ENCODE peak calls at places on chromosome 10, in ten cellular contexts. K is IMR-90, X is lower lobe of right lung, L is upper lobe of right lung, W is SK-N-SH, F is heart left ventricle, D is suprapubic skin, R is cardiac muscle cell, I is uterus, B is psoas muscle. J is an unnamed sample.

GRCh38 chr10:63553473-63553872 is 32.3 kb downstream of the REEP3 start:
- DNase-seq in W (no peak), B (no peak), R (no peak), F (no peak), L (no peak), X (no peak), I (no peak), D (no peak), K (peak; percentile 9), J (no peak)

GRCh38 chr10:69491611-69492010 is 40.3 kb downstream of the TSPAN15 start:
- DNase-seq in W (no peak), B (no peak), K (no peak), R (no peak), X (no peak), I (peak; percentile 13), D (peak; percentile 33), F (no peak), L (peak; percentile 55), J (no peak)

GRCh38 chr10:43060291-43060690 is 16.6 kb upstream of the RET start:
- DNase-seq in K (no peak), F (peak; percentile 71), I (no peak), W (peak; percentile 78), D (no peak), R (no peak), B (peak; percentile 7), L (no peak), X (no peak), J (peak; percentile 57)

GRCh38 chr10:103278862-103279298 is 1.9 kb downstream of the INA start:
- DNase-seq in I (no peak), X (peak; percentile 56), D (no peak), K (peak; percentile 55), W (no peak), F (peak; percentile 37), L (peak; percentile 70), R (peak; percentile 71), B (peak; percentile 39), J (peak; percentile 36)

GRCh38 chr10:22652988-22653431 is 61.4 kb downstream of the PIP4K2A start:
- DNase-seq in W (no peak), B (no peak), F (no peak), X (no peak), R (no peak), K (no peak), L (no peak), D (no peak), I (no peak), J (no peak)

GRCh38 chr10:70575874-70576802 is 26.4 kb downstream of the PRF1 start:
- DNase-seq in K (no peak), L (peak; percentile 73), F (peak; percentile 80), D (no peak), W (peak; percentile 78), I (no peak), R (peak; percentile 77), X (peak; percentile 77), B (peak; percentile 25), J (peak; percentile 57)

GRCh38 chr10:74177140-74177677 is 26.2 kb downstream of the ADK start:
- DNase-seq in R (peak; percentile 18), W (no peak), L (peak; percentile 79), K (peak; percentile 17), I (peak; percentile 24), B (peak; percentile 39), F (no peak), X (peak; percentile 64), D (peak; percentile 79), J (no peak)

GRCh38 chr10:51010977-51011376 is 63.3 kb upstream of the PRKG1 start:
- DNase-seq in B (no peak), L (no peak), F (no peak), I (no peak), W (peak; percentile 42), X (no peak), K (peak; percentile 54), R (peak; percentile 74), D (no peak), J (no peak)

GRCh38 chr10:78301891-78302738 is 268.5 kb downstream of the RPS24 start:
- DNase-seq in K (peak; percentile 21), F (no peak), X (no peak), I (no peak), R (no peak), W (no peak), L (no peak), B (no peak), D (no peak), J (no peak)

GRCh38 chr10:133378251-133379096 is 588 bp upstream of the PAOX start:
- DNase-seq in I (peak; percentile 52), R (peak; percentile 59), L (peak; percentile 90), X (peak; percentile 90), F (peak; percentile 84), W (peak; percentile 82), B (peak; percentile 72), D (peak; percentile 83), K (peak; percentile 32), J (peak; percentile 69)

GRCh38 chr10:100485336-100485735 is 22.5 kb downstream of the WNT8B start:
- DNase-seq in F (no peak), R (no peak), I (no peak), L (no peak), D (no peak), W (no peak), X (no peak), K (no peak), B (no peak), J (no peak)

GRCh38 chr10:127243490-127244272 is 47.3 kb upstream of the INSYN2A start:
- DNase-seq in B (no peak), F (peak; percentile 27), I (no peak), X (no peak), W (peak; percentile 43), K (peak; percentile 30), R (peak; percentile 52), D (no peak), L (no peak), J (no peak)

GRCh38 chr10:21912583-21912982 is 90.9 kb downstream of the DNAJC1 start:
- DNase-seq in F (no peak), I (no peak), D (no peak), K (peak; percentile 2), W (no peak), B (no peak), R (no peak), X (no peak), L (no peak), J (no peak)

GRCh38 chr10:71999360-72000072 is 35.3 kb downstream of the CHST3 start:
- DNase-seq in I (peak; percentile 95), R (peak; percentile 98), K (peak; percentile 73), B (peak; percentile 81), F (peak; percentile 93), W (peak; percentile 91), D (peak; percentile 87), X (no peak), L (no peak), J (peak; percentile 85)

GRCh38 chr10:101120884-101121660 is 10.0 kb upstream of the TLX1 start:
- DNase-seq in R (no peak), I (no peak), F (no peak), W (peak; percentile 9), D (no peak), K (no peak), L (no peak), B (no peak), X (no peak), J (no peak)

GRCh38 chr10:47347303-47347675 is 874 bp upstream of the RBP3 start:
- DNase-seq in F (no peak), I (no peak), X (no peak), D (peak; percentile 13), K (no peak), L (peak; percentile 8), W (peak; percentile 44), R (no peak), B (no peak), J (no peak)

GRCh38 chr10:13450078-13450477 is 78.7 kb downstream of the BEND7 start:
- DNase-seq in I (no peak), K (peak; percentile 72), R (peak; percentile 49), X (no peak), W (no peak), B (no peak), D (no peak), F (no peak), L (no peak), J (no peak)

GRCh38 chr10:86102031-86102430 is 264.6 kb downstream of the GRID1 start:
- DNase-seq in F (no peak), L (no peak), B (no peak), I (no peak), R (no peak), D (no peak), X (no peak), W (no peak), K (no peak), J (no peak)

GRCh38 chr10:132684164-132684891 is 101.6 kb downstream of the NKX6-2 start:
- DNase-seq in R (no peak), B (peak; percentile 4), D (peak; percentile 32), W (no peak), F (no peak), I (no peak), K (peak; percentile 70), L (peak; percentile 28), X (peak; percentile 15), J (no peak)

DNA sequence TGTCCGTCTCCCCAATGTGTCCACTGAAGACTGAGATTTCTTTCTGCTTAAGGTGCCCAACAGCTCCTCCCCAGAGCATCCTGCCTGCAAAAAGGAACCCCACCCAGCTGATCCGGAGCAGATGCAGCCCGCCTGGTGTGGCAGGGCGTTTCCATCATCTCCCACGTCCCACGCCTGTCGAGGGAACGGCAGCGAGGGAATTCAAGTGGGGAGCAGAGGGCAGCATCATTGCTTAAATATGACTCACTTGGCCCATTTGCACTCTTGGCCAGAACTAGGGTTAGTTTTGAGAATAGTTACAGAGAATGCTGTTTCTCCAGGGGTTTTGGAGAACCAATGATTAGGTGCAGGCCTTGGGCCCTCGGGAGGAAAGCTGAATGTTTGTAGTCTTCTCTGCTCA is 20.8 kb downstream of the VWA2 start:
- DNase-seq in I (peak; percentile 53), K (peak; percentile 21), X (no peak), B (peak; percentile 67), F (peak; percentile 81), D (peak; percentile 78), W (no peak), L (peak; percentile 69), R (peak; percentile 73), J (peak; percentile 67)
- H3K27ac ChIP-seq in I (peak overlapping the region; percentile 50), K (no peak overlapping the region), X (no peak overlapping the region), B (no peak overlapping the region), F (no peak overlapping the region), D (no peak overlapping the region), W (no peak overlapping the region), L (no peak overlapping the region), R (no peak overlapping the region), J (peak overlapping the region; percentile 42)

GRCh38 chr10:97328646-97329453 is 5.7 kb downstream of the FRAT2 start:
- DNase-seq in F (no peak), D (no peak), W (no peak), B (no peak), X (no peak), L (no peak), K (peak; percentile 49), I (no peak), R (no peak), J (no peak)
- H3K4me1 ChIP-seq in F (peaks cover 47% of the 10 kb centered on the region), D (peaks cover 34% of the 10 kb centered on the region), W (peaks cover 18% of the 10 kb centered on the region), B (peaks cover 16% of the 10 kb centered on the region), X (peaks cover 47% of the 10 kb centered on the region), L (peaks cover 35% of the 10 kb centered on the region), K (peaks cover 16% of the 10 kb centered on the region), I (peaks cover 14% of the 10 kb centered on the region), R (peaks cover 46% of the 10 kb centered on the region), J (peaks cover 63% of the 10 kb centered on the region)

GRCh38 chr10:68223535-68224165 is 8.3 kb downstream of the ATOH7 start:
- DNase-seq in B (no peak), F (no peak), X (no peak), D (no peak), I (no peak), R (no peak), L (no peak), W (no peak), K (no peak), J (no peak)
- TF ChIP-seq CTCF in B (no peak), F (no peak), X (no peak), D (no peak), I (no peak), R (no peak), L (no peak), W (peak; percentile 7), K (no peak), J (no peak)

GRCh38 chr10:6140141-6140841 is 51.5 kb downstream of the RBM17 start:
- DNase-seq in W (peak; percentile 31), R (no peak), X (no peak), I (no peak), K (no peak), B (no peak), F (no peak), D (peak; percentile 60), L (no peak), J (no peak)
- H3K27ac ChIP-seq in W (no peak overlapping the region), R (no peak overlapping the region), X (no peak overlapping the region), I (no peak overlapping the region), K (no peak overlapping the region), B (peak overlapping the region; percentile 94), F (no peak overlapping the region), D (no peak overlapping the region), L (no peak overlapping the region), J (no peak overlapping the region)